ENCODE peak calls at places on chromosomes 1 and 21, in eight cellular contexts. T is NCI-H2029; D is AG08396; I is EL; C is activated CD4-positive, CD25-positive, alpha-beta regulatory T cell; N is HAP-1; E is aorta; B is stromal cell of bone marrow. X is an unnamed sample.
A peak's percentile ranks its signal among the peaks of the same experiment; 100 is the strongest.

GRCh38 chr1:158075078-158075477 is 81.6 kb downstream of the KIRREL1 start:
- DNase-seq in C (no peak), D (no peak), I (no peak), B (no peak), N (no peak), E (no peak), T (no peak), X (no peak)

GRCh38 chr1:7783178-7783711 is 846 bp upstream of the PER3 start:
- DNase-seq in D (peak; percentile 86), C (no peak), I (peak; percentile 78), E (peak; percentile 84), T (peak; percentile 25), N (peak; percentile 86), B (peak; percentile 44), X (peak; percentile 54)

GRCh38 chr1:202958544-202959275 is 598 bp upstream of the ADIPOR1 start:
- DNase-seq in B (no peak), N (no peak), C (no peak), E (no peak), D (no peak), T (no peak), I (no peak), X (no peak)

GRCh38 chr1:39127513-39127912 is 77.0 kb upstream of the MACF1 start:
- DNase-seq in C (no peak), E (no peak), T (peak; percentile 67), B (no peak), D (no peak), I (peak; percentile 52), N (peak; percentile 24), X (peak; percentile 80)

GRCh38 chr1:4935807-4936206 is 281.4 kb downstream of the AJAP1 start:
- DNase-seq in N (no peak), B (no peak), I (no peak), E (no peak), D (no peak), T (no peak), C (no peak), X (no peak)

GRCh38 chr1:1328254-1328653 is 2.8 kb upstream of the TAS1R3 start:
- DNase-seq in B (no peak), N (no peak), D (no peak), I (no peak), E (no peak), C (no peak), T (no peak), X (no peak)

GRCh38 chr1:182080955-182081582 is 19.6 kb upstream of the ZNF648 start:
- DNase-seq in B (peak; percentile 21), D (peak; percentile 45), N (peak; percentile 58), C (no peak), E (no peak), I (peak; percentile 31), T (peak; percentile 2), X (peak; percentile 18)

GRCh38 chr21:36960676-36961284 is 5.7 kb downstream of the HLCS start:
- DNase-seq in I (no peak), N (no peak), C (no peak), D (no peak), T (no peak), B (no peak), E (no peak), X (no peak)

GRCh38 chr1:85315789-85316188 is 39.4 kb upstream of the BCL10 start:
- DNase-seq in N (no peak), D (no peak), C (no peak), E (no peak), T (no peak), I (no peak), B (no peak), X (no peak)

GRCh38 chr1:177310326-177310725 is 139.6 kb downstream of the BRINP2 start:
- DNase-seq in E (no peak), D (no peak), B (no peak), C (no peak), T (no peak), N (no peak), I (no peak), X (peak; percentile 27)

GRCh38 chr1:44417351-44418021 is 12.4 kb downstream of the RNF220 start:
- DNase-seq in D (peak; percentile 29), T (peak; percentile 85), E (no peak), I (no peak), C (no peak), N (peak; percentile 94), B (no peak), X (peak; percentile 19)